ENCODE peak calls at places on chromosomes 7 and 10, in four cellular contexts. P is vagina, X is fibroblast of mammary gland, I is tibial nerve. U is an unnamed sample.

GRCh38 chr10:43819464-43820225 is 171.0 kb upstream of the ZNF32 start:
- DNase-seq in P (no peak), X (no peak), I (no peak), U (no peak)

GRCh38 chr10:120948889-120949382 is 97.8 kb downstream of the WDR11 start:
- DNase-seq in I (peak; percentile 56), P (peak; percentile 79), X (peak; percentile 57), U (peak; percentile 47)

GRCh38 chr7:157470017-157470322 is 133.2 kb downstream of the DNAJB6 start:
- DNase-seq in P (no peak), X (no peak), I (no peak), U (no peak)

GRCh38 chr7:141342664-141343400 is 208.4 kb upstream of the AGK start:
- DNase-seq in I (no peak), X (peak; percentile 37), P (no peak), U (no peak)

GRCh38 chr10:78664929-78665525 is 403.7 kb upstream of the ZMIZ1 start:
- DNase-seq in X (peak; percentile 65), I (no peak), P (no peak), U (no peak)

GRCh38 chr7:14321947-14322346 is 332.5 kb upstream of the ETV1 start:
- DNase-seq in I (no peak), X (no peak), P (no peak), U (no peak)

GRCh38 chr10:129562487-129562886 is 95.4 kb downstream of the MGMT start:
- DNase-seq in I (no peak), P (no peak), X (no peak), U (no peak)

GRCh38 chr10:1094112-1095057 is 38.2 kb downstream of the WDR37 start:
- DNase-seq in X (no peak), P (peak; percentile 32), I (no peak), U (no peak)

GRCh38 chr10:101840741-101841453 is 2.7 kb downstream of the KCNIP2 start:
- DNase-seq in P (no peak), I (peak; percentile 52), X (peak; percentile 80), U (peak; percentile 80)

GRCh38 chr10:77082601-77083252 is 554.9 kb downstream of the KCNMA1 start:
- DNase-seq in P (no peak), I (no peak), X (peak; percentile 52), U (no peak)
- TF ChIP-seq CTCF in P (no peak), I (no peak), X (no peak), U (no peak)

GRCh38 chr7:88095-88926 is 104.1 kb upstream of the FAM20C start:
- DNase-seq in P (no peak), X (no peak), I (no peak), U (no peak)
- TF ChIP-seq CTCF in P (no peak), X (no peak), I (no peak), U (no peak)

GRCh38 chr7:85025312-85025756 is 161.5 kb downstream of the SEMA3D start:
- DNase-seq in X (no peak), P (no peak), I (no peak), U (no peak)

GRCh38 chr7:85031475-85031874 is 155.4 kb downstream of the SEMA3D start:
- DNase-seq in X (no peak), P (no peak), I (no peak), U (no peak)

GRCh38 chr7:85033263-85033662 is 153.6 kb downstream of the SEMA3D start:
- DNase-seq in I (no peak), P (no peak), X (no peak), U (no peak)

GRCh38 chr7:85030893-85031292 is 156.0 kb downstream of the SEMA3D start:
- DNase-seq in I (no peak), P (no peak), X (peak; percentile 64), U (no peak)
- TF ChIP-seq CTCF in I (peak; percentile 43), P (peak; percentile 47), X (peak; percentile 49), U (no peak)

GRCh38 chr7:66905243-66905642 is 15.8 kb upstream of the TMEM248 start:
- DNase-seq in P (no peak), X (no peak), I (no peak), U (no peak)

GRCh38 chr7:66903360-66904062 is 17.5 kb upstream of the TMEM248 start:
- DNase-seq in I (no peak), X (no peak), P (no peak), U (no peak)

GRCh38 chr7:66907731-66908130 is 13.3 kb upstream of the TMEM248 start:
- DNase-seq in X (no peak), I (no peak), P (no peak), U (no peak)

GRCh38 chr7:66904063-66904593 is 16.9 kb upstream of the TMEM248 start:
- DNase-seq in P (no peak), I (no peak), X (no peak), U (no peak)

GRCh38 chr7:66905689-66906088 is 15.3 kb upstream of the TMEM248 start:
- DNase-seq in P (no peak), I (no peak), X (no peak), U (no peak)
- TF ChIP-seq CTCF in P (no peak), I (no peak), X (peak; percentile 33), U (no peak)

DNA sequence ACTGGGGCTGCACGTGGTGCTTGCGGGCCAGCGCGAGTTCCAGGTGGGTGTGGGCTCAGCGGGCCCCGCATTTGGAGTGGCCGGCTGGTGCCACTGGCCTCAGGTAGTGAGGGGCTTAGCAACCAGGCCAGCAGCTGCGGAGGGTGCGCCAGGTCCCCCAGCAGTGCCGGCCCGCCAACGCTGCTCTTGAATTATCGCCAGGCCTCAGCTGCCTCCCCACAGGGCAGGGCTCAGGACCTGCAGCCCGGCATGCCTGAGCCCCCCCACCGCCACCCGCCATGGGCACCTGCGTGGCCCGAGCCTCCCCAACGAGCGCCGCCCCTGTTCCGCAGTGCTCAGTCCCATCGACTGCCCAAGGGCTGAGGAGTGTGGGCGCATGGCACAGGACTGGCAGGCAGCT is 185.4 kb downstream of the TPK1 start:
- DNase-seq in P (no peak), X (no peak), I (no peak), U (no peak)
- TF ChIP-seq CTCF in P (no peak), X (no peak), I (no peak), U (no peak)